ENCODE peak calls at places on chromosomes 4 and X, in five cellular contexts. J, E, P, U and X are unnamed samples.

GRCh38 chrX:16797358-16797757 is 11.1 kb downstream of the TXLNG start:
- DNase-seq in P (no peak), E (peak), U (peak), J (no peak), X (peak)

GRCh38 chrX:129934461-129934860 is 28.5 kb downstream of the UTP14A start:
- DNase-seq in U (no peak), J (no peak), E (no peak), P (no peak), X (no peak)

GRCh38 chrX:51336584-51336983 is 4.0 kb downstream of the NUDT10 start:
- DNase-seq in P (peak), U (peak), J (peak), E (no peak), X (peak)

GRCh38 chr4:86586160-86586572 is 7.9 kb upstream of the PTPN13 start:
- DNase-seq in J (no peak), P (peak), E (no peak), U (peak), X (no peak)

GRCh38 chrX:150219374-150220185 is 143.5 kb upstream of the MAMLD1 start:
- DNase-seq in E (no peak), P (no peak), U (peak), J (no peak), X (no peak)

GRCh38 chr4:53717064-53717549 is 125.8 kb upstream of the LNX1 start:
- DNase-seq in P (no peak), E (no peak), J (no peak), U (peak), X (no peak)

GRCh38 chr4:10403633-10404445 is 53.4 kb downstream of the ZNF518B start:
- DNase-seq in E (no peak), J (peak), P (peak), U (peak), X (peak)

GRCh38 chr4:113522433-113522832 is 239.1 kb downstream of the CAMK2D start:
- DNase-seq in U (no peak), J (no peak), E (no peak), P (no peak), X (no peak)

GRCh38 chrX:129925305-129926092 is 19.5 kb downstream of the UTP14A start:
- DNase-seq in J (peak), U (peak), E (peak), P (peak), X (peak)

GRCh38 chrX:19326567-19326966 is 17.2 kb upstream of the PDHA1 start:
- DNase-seq in P (no peak), U (no peak), E (no peak), J (no peak), X (no peak)

GRCh38 chr4:17544205-17544604 is 29.2 kb downstream of the CLRN2 start:
- DNase-seq in U (no peak), P (peak), E (no peak), J (no peak), X (peak)

GRCh38 chrX:17564689-17565409 is 172.4 kb upstream of the SCML1 start:
- DNase-seq in P (no peak), U (peak), E (peak), J (no peak), X (no peak)

GRCh38 chr4:139188648-139189416 is 11.8 kb upstream of the ELF2 start:
- DNase-seq in J (no peak), P (no peak), E (no peak), U (peak), X (no peak)

GRCh38 chrX:37509349-37509748 is 62.1 kb upstream of the LANCL3 start:
- DNase-seq in E (no peak), P (peak), U (peak), J (peak), X (no peak)

GRCh38 chrX:120560405-120560841 is 339 bp downstream of the CUL4B start:
- DNase-seq in J (peak), P (peak), E (no peak), U (peak), X (no peak)

GRCh38 chr4:99102634-99103033 is 14.0 kb upstream of the ADH5 start:
- DNase-seq in J (no peak), U (no peak), E (no peak), P (no peak), X (no peak)

GRCh38 chrX:87525771-87526229 is 8.2 kb downstream of the KLHL4 start:
- DNase-seq in U (peak), E (no peak), P (peak), J (no peak), X (peak)

GRCh38 chr4:53608649-53609048 is 17.4 kb upstream of the LNX1 start:
- DNase-seq in U (no peak), E (no peak), J (no peak), P (no peak), X (no peak)

GRCh38 chr4:143482753-143483362 is 30.6 kb upstream of the SMARCA5 start:
- DNase-seq in U (peak), E (no peak), J (peak), P (peak), X (peak)

GRCh38 chr4:173834151-173834550 is 304.1 kb upstream of the HAND2 start:
- DNase-seq in J (no peak), P (peak), U (peak), E (no peak), X (peak)

GRCh38 chr4:150852237-150852636 is 162.8 kb downstream of the LRBA start:
- DNase-seq in E (no peak), P (no peak), U (no peak), J (no peak), X (peak)

GRCh38 chrX:23884427-23885024 is 23.2 kb downstream of the APOO start:
- DNase-seq in U (peak), J (no peak), P (peak), E (no peak), X (no peak)

GRCh38 chrX:121802881-121803412 is 755.5 kb downstream of the GLUD2 start:
- DNase-seq in J (no peak), P (no peak), E (no peak), U (no peak), X (no peak)

GRCh38 chr4:110197421-110198398 is 705 bp downstream of the ELOVL6 start:
- DNase-seq in P (peak), U (peak), E (peak), J (peak), X (peak)

GRCh38 chr4:176708771-176709311 is 83.9 kb downstream of the VEGFC start:
- DNase-seq in U (peak), P (peak), J (no peak), E (no peak), X (no peak)

GRCh38 chr4:106238819-106239420 is 77.1 kb downstream of the TBCK start:
- DNase-seq in U (peak), E (no peak), J (peak), P (peak), X (peak)

GRCh38 chrX:115972717-115973116 is 197.8 kb upstream of the AGTR2 start:
- DNase-seq in U (peak), J (no peak), E (no peak), P (peak), X (peak)

GRCh38 chr4:39613093-39613656 is 25.5 kb downstream of the SMIM14 start:
- DNase-seq in P (peak), U (peak), J (no peak), E (no peak), X (no peak)

GRCh38 chr4:142549726-142550463 is 296.2 kb downstream of the INPP4B start:
- DNase-seq in P (peak), E (no peak), J (no peak), U (peak), X (peak)

GRCh38 chr4:37976513-37976912 is 16.3 kb downstream of the PTTG2 start:
- DNase-seq in E (no peak), J (no peak), U (no peak), P (peak), X (no peak)

GRCh38 chrX:123108513-123109427 is 75.3 kb upstream of the GRIA3 start:
- DNase-seq in J (no peak), E (no peak), U (peak), P (peak), X (no peak)

GRCh38 chrX:13763489-13763888 is 28.9 kb downstream of the OFD1 start:
- DNase-seq in E (no peak), J (no peak), U (no peak), P (no peak), X (no peak)

DNA sequence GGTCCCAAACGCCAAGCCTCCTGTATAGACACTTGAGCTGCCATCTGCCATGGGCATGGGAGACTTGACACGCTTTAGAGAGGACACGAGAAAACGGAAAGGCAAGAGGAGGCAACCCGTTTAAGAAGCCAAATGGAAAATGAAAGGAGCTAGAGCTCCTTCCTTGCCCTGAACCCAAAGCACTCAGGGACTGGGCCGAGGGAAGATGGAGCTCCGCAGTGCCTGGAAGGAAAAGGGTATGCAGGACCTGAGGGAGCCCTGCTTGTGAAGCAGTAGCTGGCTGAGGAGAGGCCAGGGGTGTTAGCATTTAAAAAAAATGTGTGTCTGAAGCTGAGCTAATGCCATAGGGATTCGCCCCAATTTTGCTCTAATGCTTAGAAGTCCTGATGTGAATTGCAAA is 15.1 kb downstream of the MCF2 start:
- DNase-seq in U (no peak), J (no peak), E (no peak), P (no peak), X (no peak)
- H3K4me3 ChIP-seq in U (no peak), J (no peak), E (peak), P (no peak), X (peak)

GRCh38 chrX:10167573-10167972 is 10.8 kb downstream of the CLCN4 start:
- DNase-seq in P (no peak), E (no peak), U (no peak), J (peak), X (no peak)

GRCh38 chrX:10166248-10166716 is 9.5 kb downstream of the CLCN4 start:
- DNase-seq in J (no peak), E (no peak), U (no peak), P (no peak), X (no peak)

GRCh38 chrX:10165580-10166247 is 8.9 kb downstream of the CLCN4 start:
- DNase-seq in E (no peak), P (no peak), U (no peak), J (no peak), X (no peak)

GRCh38 chrX:10168226-10168625 is 11.5 kb downstream of the CLCN4 start:
- DNase-seq in E (no peak), J (peak), U (no peak), P (no peak), X (no peak)

GRCh38 chrX:10166731-10167149 is 10.0 kb downstream of the CLCN4 start:
- DNase-seq in P (no peak), J (no peak), E (no peak), U (no peak), X (no peak)
- TF ChIP-seq CTCF in P (no peak), J (no peak), E (no peak), U (no peak), X (no peak)

DNA sequence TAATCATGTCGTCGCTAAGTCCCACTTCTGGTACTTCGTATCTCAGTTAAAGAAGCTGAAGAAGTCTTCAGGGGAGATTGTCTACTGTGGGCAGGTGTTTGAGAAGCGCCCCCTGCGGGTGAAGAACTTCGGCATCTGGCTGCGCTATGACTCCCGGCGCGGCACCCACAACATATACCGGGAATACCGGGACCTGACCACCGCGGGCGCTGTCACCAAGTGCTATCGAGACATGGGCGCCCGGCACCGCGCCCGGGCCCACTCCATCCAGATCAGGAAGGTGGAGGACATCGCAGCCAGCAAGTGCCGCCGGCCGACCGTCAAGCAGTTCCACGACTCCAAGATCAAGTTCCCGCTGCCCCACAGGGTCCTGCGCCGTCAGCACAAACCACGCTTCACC is 11.3 kb downstream of the PNCK start:
- DNase-seq in U (peak), J (peak), E (peak), P (peak), X (peak)
- H3K4me3 ChIP-seq in U (no peak), J (no peak), E (no peak), P (no peak), X (no peak)

GRCh38 chr4:32417113-32417704 is 1697.0 kb downstream of the PCDH7 start:
- DNase-seq in J (no peak), U (no peak), E (no peak), P (no peak), X (peak)
- TF ChIP-seq CTCF in J (no peak), U (peak), E (no peak), P (peak), X (peak)

GRCh38 chr4:121449416-121449815 is 68.6 kb upstream of the QRFPR start:
- DNase-seq in P (no peak), E (no peak), U (no peak), J (no peak), X (no peak)
- H3K4me3 ChIP-seq in P (no peak), E (no peak), U (no peak), J (no peak), X (no peak)

GRCh38 chr4:41256740-41257256 is at the start of gene UCHL1:
- DNase-seq in J (peak), U (peak), E (peak), P (no peak), X (peak)

GRCh38 chr4:41257901-41258300 is 1.2 kb downstream of the UCHL1 start:
- DNase-seq in P (no peak), U (no peak), E (no peak), J (no peak), X (no peak)

GRCh38 chr4:41257257-41257900 is 651 bp downstream of the UCHL1 start:
- DNase-seq in E (peak), J (peak), P (peak), U (peak), X (peak)

GRCh38 chr4:41260315-41260714 is 3.6 kb downstream of the UCHL1 start:
- DNase-seq in E (no peak), U (no peak), J (no peak), P (no peak), X (no peak)

GRCh38 chr4:41258783-41259182 is 2.1 kb downstream of the UCHL1 start:
- DNase-seq in P (peak), U (peak), E (no peak), J (peak), X (peak)
- TF ChIP-seq CTCF in P (peak), U (peak), E (peak), J (peak), X (peak)

GRCh38 chr4:94831607-94832006 is 73.9 kb downstream of the BMPR1B start:
- DNase-seq in E (no peak), J (no peak), P (no peak), U (no peak), X (no peak)

GRCh38 chr4:94833394-94833793 is 75.6 kb downstream of the BMPR1B start:
- DNase-seq in U (peak), J (no peak), E (no peak), P (no peak), X (no peak)

GRCh38 chr4:94828882-94829281 is 71.1 kb downstream of the BMPR1B start:
- DNase-seq in E (no peak), J (no peak), P (peak), U (no peak), X (no peak)

GRCh38 chr4:94826206-94826605 is 68.5 kb downstream of the BMPR1B start:
- DNase-seq in E (no peak), J (no peak), U (no peak), P (peak), X (peak)

DNA sequence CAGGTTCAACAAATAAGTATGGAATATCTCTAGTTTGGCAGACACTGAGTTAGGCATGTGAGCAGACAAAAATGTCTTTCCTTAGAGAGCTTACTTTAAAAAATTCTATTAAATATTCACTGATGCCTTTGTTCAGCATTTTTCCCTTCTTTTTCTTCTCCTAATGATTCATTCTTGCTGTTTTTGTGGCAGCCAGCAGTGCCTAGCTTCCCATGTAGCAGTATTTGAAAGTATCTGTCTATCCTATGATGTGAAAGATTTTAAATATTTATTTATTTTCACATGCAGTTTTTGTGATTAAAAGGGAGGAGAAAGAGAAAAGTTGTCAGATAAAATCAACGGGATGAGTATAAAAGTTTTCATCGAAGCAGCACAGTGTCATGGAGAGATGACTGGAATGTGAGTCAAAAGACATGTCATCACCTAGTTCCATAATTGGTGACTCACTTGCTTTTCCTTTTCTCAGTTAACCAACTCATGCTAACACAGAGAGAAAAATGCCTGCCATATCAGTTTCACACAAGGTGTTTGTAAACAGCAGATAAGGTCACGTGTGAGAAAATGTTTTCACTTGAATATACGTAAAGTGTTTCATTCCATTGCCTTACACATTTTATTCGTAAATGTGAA is 69.8 kb downstream of the BMPR1B start:
- DNase-seq in P (peak), E (no peak), U (peak), J (no peak), X (peak)
- H3K4me3 ChIP-seq in P (peak), E (no peak), U (peak), J (no peak), X (no peak)

GRCh38 chr4:123350191-123350544 is 46.4 kb upstream of the SPRY1 start:
- DNase-seq in U (peak), P (peak), J (no peak), E (no peak), X (peak)
- TF ChIP-seq CTCF in U (no peak), P (peak), J (no peak), E (peak), X (no peak)

DNA sequence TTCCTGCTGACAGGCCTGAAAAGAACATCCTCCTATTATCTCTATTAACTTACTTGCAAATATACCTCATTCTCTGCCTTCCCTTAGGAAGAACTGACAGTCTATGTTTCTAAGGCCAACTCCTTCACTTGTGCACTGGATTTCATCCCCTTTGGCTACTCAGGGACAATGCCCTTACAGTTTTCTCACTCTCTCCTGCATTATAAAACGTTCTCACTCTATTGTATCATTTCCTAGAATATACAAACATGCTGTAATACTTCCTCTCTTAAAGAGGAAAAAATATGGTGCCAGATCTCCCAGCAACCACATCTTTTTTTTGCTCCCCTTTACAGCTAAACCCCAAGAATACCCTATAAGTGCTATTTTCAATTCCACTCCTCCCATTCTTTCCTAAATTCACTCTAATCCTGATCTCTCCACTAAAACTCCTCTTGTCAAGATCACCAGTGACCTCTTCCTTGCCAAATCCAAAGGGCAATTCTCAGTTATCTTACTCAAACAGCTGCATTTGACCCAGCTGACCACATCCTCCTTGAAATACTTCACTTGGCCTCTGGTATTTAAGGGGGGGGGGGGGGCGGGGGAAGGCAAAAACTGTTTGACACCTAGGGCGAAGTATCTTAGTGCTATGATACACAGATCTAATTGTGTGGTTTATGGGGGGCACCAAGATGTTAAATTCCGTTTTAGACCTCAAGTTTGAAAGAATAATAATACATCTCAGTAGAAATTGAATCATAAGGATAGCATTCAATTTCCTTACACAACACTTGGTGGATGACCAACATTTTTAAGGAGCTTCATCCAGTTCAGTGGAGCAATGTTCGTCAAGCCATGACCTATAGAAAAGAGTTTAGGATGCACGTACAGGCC is 1.6 kb downstream of the RCHY1 start:
- DNase-seq in E (no peak), J (peak), P (peak), U (peak), X (peak)
- H3K4me3 ChIP-seq in E (peak), J (peak), P (peak), U (peak), X (peak)